ENCODE peak calls at places on chromosomes 5 and 9, in seven cellular contexts. V is tibial nerve, M is left ventricle myocardium inferior, W is psoas muscle, E is WERI-Rb-1, N is fibroblast of lung, U is SK-N-SH. J is an unnamed sample. For H3K36me3, the result is how much of the 10 kb centered on the place peaks cover.

GRCh38 chr5:67297376-67297775 is 100.8 kb upstream of the CD180 start:
- DNase-seq in V (no peak), M (no peak), W (no peak), E (no peak), N (no peak), U (no peak), J (peak)

GRCh38 chr5:151153300-151153699 is 4.3 kb downstream of the ANXA6 start:
- DNase-seq in V (no peak), M (no peak), W (no peak), E (no peak), N (no peak), U (no peak), J (no peak)

GRCh38 chr5:172322028-172322965 is 38.7 kb upstream of the UBTD2 start:
- DNase-seq in V (no peak), M (no peak), W (no peak), E (no peak), N (no peak), U (no peak), J (peak)

GRCh38 chr5:141359790-141360426 is at the start of gene PCDHGB2:
- DNase-seq in V (no peak), M (no peak), W (no peak), E (no peak), N (peak), U (peak), J (peak)

GRCh38 chr5:140228364-140228837 is 53.4 kb downstream of the CYSTM1 start:
- DNase-seq in V (no peak), M (peak), W (no peak), E (no peak), N (no peak), U (no peak), J (no peak)

GRCh38 chr5:164235176-164235914 is 729.9 kb downstream of the MAT2B start:
- DNase-seq in V (no peak), M (no peak), W (no peak), E (no peak), N (peak), U (no peak), J (peak)

GRCh38 chr9:27198175-27198574 is 89.2 kb downstream of the TEK start:
- DNase-seq in V (no peak), M (no peak), W (no peak), E (peak), N (peak), U (no peak), J (no peak)

GRCh38 chr5:32842798-32843531 is 131.8 kb downstream of the NPR3 start:
- DNase-seq in V (no peak), M (no peak), W (no peak), E (no peak), N (no peak), U (no peak), J (peak)

GRCh38 chr9:649128-650074 is 192.1 kb upstream of the DMRT1 start:
- DNase-seq in V (no peak), M (no peak), W (no peak), E (no peak), N (no peak), U (no peak), J (peak)

GRCh38 chr5:111667128-111667756 is 89.8 kb downstream of the NREP start:
- DNase-seq in V (no peak), M (no peak), W (no peak), E (no peak), N (no peak), U (no peak), J (no peak)

GRCh38 chr9:107948601-107949000 is 459.0 kb upstream of the KLF4 start:
- DNase-seq in V (no peak), M (no peak), W (no peak), E (no peak), N (no peak), U (no peak), J (no peak)
- H3K36me3 ChIP-seq in V (under half), M (under half), W (under half), E (under half), N (under half), U (under half), J (under half)

GRCh38 chr9:134360180-134360759 is 34.0 kb downstream of the RXRA start:
- DNase-seq in V (no peak), M (no peak), W (no peak), E (no peak), N (no peak), U (no peak), J (no peak)
- TF ChIP-seq CTCF in V (no peak), M (no peak), W (no peak), E (no peak), N (no peak), U (no peak), J (no peak)

GRCh38 chr5:1480806-1481205 is 35.6 kb upstream of the SLC6A3 start:
- DNase-seq in V (no peak), M (no peak), W (no peak), E (no peak), N (no peak), U (no peak), J (no peak)
- H3K36me3 ChIP-seq in V (half or more), M (under half), W (under half), E (under half), N (under half), U (under half), J (under half)

DNA sequence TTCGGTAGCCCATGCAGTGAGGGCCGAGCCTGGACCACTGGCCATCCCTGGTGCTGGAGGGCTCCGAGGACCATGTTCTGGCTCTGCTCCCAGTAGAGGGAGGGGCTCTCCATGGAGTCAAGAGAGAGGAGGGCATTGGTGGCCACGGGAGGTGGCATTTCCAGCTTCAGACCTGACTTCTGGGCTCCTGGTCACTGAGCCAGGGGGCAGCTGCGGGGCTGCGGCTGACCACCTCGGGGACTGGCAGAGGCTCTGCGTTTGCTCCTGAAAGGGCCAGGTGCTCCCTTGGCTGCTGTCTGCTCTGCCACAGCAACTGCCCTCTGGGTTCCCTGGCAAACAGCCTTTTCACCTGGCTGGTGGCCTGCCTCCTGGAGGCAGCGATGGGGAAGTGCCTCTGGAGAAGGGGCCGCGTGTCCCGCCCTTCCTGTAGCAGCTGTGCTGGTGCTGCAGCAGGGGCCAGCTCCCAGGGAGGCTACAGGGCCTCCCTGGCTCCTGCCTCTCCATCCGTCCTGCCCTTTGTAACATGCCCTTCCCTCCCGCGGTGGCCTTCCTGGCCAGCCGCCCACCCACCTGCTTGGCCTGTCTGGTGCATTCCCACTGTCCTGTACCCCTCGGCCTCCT is 144.6 kb downstream of the CACNA1B start:
- DNase-seq in V (no peak), M (no peak), W (peak), E (no peak), N (no peak), U (peak), J (no peak)
- TF ChIP-seq CTCF in V (no peak), M (peak), W (no peak), E (no peak), N (no peak), U (no peak), J (peak)

DNA sequence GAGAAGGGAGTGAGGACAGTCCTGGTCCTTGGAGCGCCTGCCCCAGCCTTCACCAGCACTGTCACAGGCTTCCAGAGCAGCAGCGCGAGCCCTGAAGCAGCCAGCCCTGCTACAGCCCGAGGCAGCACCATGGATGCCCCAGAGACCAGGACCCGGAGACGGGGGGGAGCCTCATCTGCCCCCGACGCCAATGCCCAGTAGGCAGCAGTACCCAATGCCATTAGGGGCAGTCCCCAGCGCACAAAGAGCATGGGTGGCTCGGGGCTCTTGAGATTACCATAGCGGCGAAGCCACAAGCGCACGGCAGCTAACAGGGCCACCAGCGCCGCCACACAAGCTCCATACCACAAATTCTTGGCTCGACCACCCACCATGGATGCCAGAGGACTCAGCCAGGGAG is 4.9 kb downstream of the PIGO start:
- DNase-seq in V (no peak), M (no peak), W (no peak), E (no peak), N (no peak), U (no peak), J (no peak)
- H3K36me3 ChIP-seq in V (half or more), M (half or more), W (under half), E (under half), N (under half), U (under half), J (under half)

GRCh38 chr9:83714316-83714715 is 6.6 kb upstream of the UBQLN1 start:
- DNase-seq in V (no peak), M (no peak), W (no peak), E (no peak), N (peak), U (no peak), J (no peak)
- TF ChIP-seq CTCF in V (peak), M (peak), W (no peak), E (no peak), N (peak), U (peak), J (peak)

DNA sequence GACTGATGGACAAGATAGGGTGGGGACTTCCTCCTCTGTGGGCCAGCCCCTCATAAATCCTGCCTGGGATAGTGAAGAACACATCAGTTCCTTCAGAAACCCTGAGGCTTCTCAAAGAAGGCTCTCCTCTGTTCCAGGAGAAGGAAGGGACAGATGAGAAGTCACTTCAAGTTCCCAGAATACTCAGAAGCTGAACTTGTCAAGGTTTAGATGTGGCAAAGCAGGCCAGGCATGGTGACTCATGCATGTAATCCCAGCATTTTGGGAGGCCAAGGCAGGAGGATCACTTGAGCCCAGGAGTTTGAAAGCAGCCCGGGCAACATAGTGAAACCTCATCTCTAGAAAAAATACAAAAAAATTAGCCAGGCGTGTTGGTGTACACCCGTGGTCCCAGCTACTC is 38.5 kb downstream of the STOM start:
- DNase-seq in V (no peak), M (no peak), W (no peak), E (no peak), N (no peak), U (no peak), J (no peak)
- H3K36me3 ChIP-seq in V (half or more), M (half or more), W (under half), E (under half), N (under half), U (under half), J (under half)

GRCh38 chr9:134474058-134474370 is 147.8 kb downstream of the RXRA start:
- DNase-seq in V (no peak), M (peak), W (peak), E (no peak), N (peak), U (no peak), J (no peak)

GRCh38 chr9:134474656-134475050 is 148.4 kb downstream of the RXRA start:
- DNase-seq in V (no peak), M (no peak), W (peak), E (no peak), N (no peak), U (no peak), J (no peak)

GRCh38 chr9:134473353-134474057 is 147.2 kb downstream of the RXRA start:
- DNase-seq in V (no peak), M (peak), W (no peak), E (no peak), N (no peak), U (no peak), J (no peak)

GRCh38 chr9:134476256-134476941 is 150.1 kb downstream of the RXRA start:
- DNase-seq in V (no peak), M (no peak), W (peak), E (no peak), N (no peak), U (no peak), J (no peak)

GRCh38 chr9:134475051-134475790 is 149.0 kb downstream of the RXRA start:
- DNase-seq in V (peak), M (peak), W (peak), E (peak), N (peak), U (no peak), J (peak)
- TF ChIP-seq CTCF in V (no peak), M (peak), W (no peak), E (no peak), N (no peak), U (no peak), J (no peak)

GRCh38 chr5:59496524-59497134 is 396.9 kb downstream of the PDE4D start:
- DNase-seq in V (no peak), M (no peak), W (no peak), E (peak), N (peak), U (no peak), J (no peak)
- H3K36me3 ChIP-seq in V (under half), M (under half), W (under half), E (under half), N (under half), U (under half), J (under half)

J was measured in bronchial epithelial cell.